ENCODE peak calls at places on chromosome 15, in eight cellular contexts. N, D, F, S, K, J, W and O are unnamed samples.

GRCh38 chr15:39251413-39252197 is 329.3 kb upstream of the THBS1 start:
- DNase-seq in N (no peak), D (no peak), F (no peak), S (no peak), K (no peak), J (no peak), W (peak; percentile 43), O (no peak)

GRCh38 chr15:36701336-36701735 is 121.9 kb downstream of the CDIN1 start:
- DNase-seq in N (no peak), D (no peak), F (no peak), S (no peak), K (no peak), J (no peak), W (no peak), O (no peak)

GRCh38 chr15:71238926-71239325 is 123.7 kb downstream of the THSD4 start:
- DNase-seq in N (no peak), D (no peak), F (no peak), S (no peak), K (no peak), J (no peak), W (no peak), O (no peak)

GRCh38 chr15:95812491-95812890 is 518.0 kb upstream of the NR2F2 start:
- DNase-seq in N (peak; percentile 24), D (no peak), F (no peak), S (no peak), K (no peak), J (no peak), W (peak; percentile 40), O (no peak)

GRCh38 chr15:82305621-82306048 is 43.0 kb downstream of the SAXO2 start:
- DNase-seq in N (no peak), D (no peak), F (no peak), S (no peak), K (no peak), J (no peak), W (no peak), O (no peak)

GRCh38 chr15:70227122-70227521 is 129.4 kb upstream of the TLE3 start:
- DNase-seq in N (no peak), D (no peak), F (no peak), S (no peak), K (no peak), J (no peak), W (no peak), O (no peak)

GRCh38 chr15:65423150-65423976 is 616 bp upstream of the IGDCC4 start:
- DNase-seq in N (no peak), D (no peak), F (no peak), S (no peak), K (no peak), J (no peak), W (no peak), O (no peak)

GRCh38 chr15:78617131-78617915 is 3.5 kb downstream of the CHRNA3 start:
- DNase-seq in N (no peak), D (no peak), F (no peak), S (no peak), K (no peak), J (no peak), W (no peak), O (no peak)

GRCh38 chr15:69154684-69155083 is 5.8 kb upstream of the GLCE start:
- DNase-seq in N (peak; percentile 85), D (peak; percentile 46), F (no peak), S (no peak), K (no peak), J (no peak), W (peak; percentile 89), O (no peak)